ENCODE peak calls at places on chromosomes 11 and 22, in four cellular contexts. One of them, this sample, is unnamed.

GRCh38 chr11:128965485-128965884 is 22.8 kb upstream of the TP53AIP1 start:
- DNase-seq in fibroblast of lung: no peak
- DNase-seq in testis: no peak
- DNase-seq in IMR-90: no peak
- DNase-seq in this sample: no peak

GRCh38 chr11:103055174-103055890 is 36.6 kb downstream of the DCUN1D5 start:
- DNase-seq in testis: no peak
- DNase-seq in fibroblast of lung: peak; percentile 41
- DNase-seq in IMR-90: peak; percentile 65
- DNase-seq in this sample: no peak

GRCh38 chr22:39290248-39290720 is 29.1 kb downstream of the RPL3 start:
- DNase-seq in fibroblast of lung: no peak
- DNase-seq in IMR-90: no peak
- DNase-seq in testis: no peak
- DNase-seq in this sample: no peak

GRCh38 chr11:11513438-11513837 is 108.4 kb downstream of the GALNT18 start:
- DNase-seq in IMR-90: no peak
- DNase-seq in fibroblast of lung: no peak
- DNase-seq in testis: no peak
- DNase-seq in this sample: peak; percentile 21

GRCh38 chr11:92596596-92597317 is 372.1 kb downstream of the FAT3 start:
- DNase-seq in IMR-90: no peak
- DNase-seq in fibroblast of lung: peak; percentile 63
- DNase-seq in testis: no peak
- DNase-seq in this sample: no peak

GRCh38 chr11:114116800-114117199 is 57.3 kb downstream of the ZBTB16 start:
- DNase-seq in testis: no peak
- DNase-seq in fibroblast of lung: no peak
- DNase-seq in IMR-90: no peak
- DNase-seq in this sample: no peak

GRCh38 chr11:116086426-116086825 is 582.2 kb upstream of the CADM1 start:
- DNase-seq in testis: no peak
- DNase-seq in IMR-90: no peak
- DNase-seq in fibroblast of lung: no peak
- DNase-seq in this sample: no peak

GRCh38 chr11:5932671-5933070 is 9.4 kb upstream of the OR56A3 start:
- DNase-seq in fibroblast of lung: no peak
- DNase-seq in testis: no peak
- DNase-seq in IMR-90: no peak
- DNase-seq in this sample: no peak

GRCh38 chr22:43042101-43042780 is 27.3 kb upstream of the PACSIN2 start:
- DNase-seq in fibroblast of lung: peak; percentile 37
- DNase-seq in testis: no peak
- DNase-seq in IMR-90: peak; percentile 24
- DNase-seq in this sample: no peak

GRCh38 chr22:50727678-50728522 is 10.1 kb upstream of the ACR start:
- DNase-seq in IMR-90: no peak
- DNase-seq in fibroblast of lung: no peak
- DNase-seq in testis: no peak
- DNase-seq in this sample: no peak

GRCh38 chr11:62233730-62234129 is 8.3 kb upstream of the SCGB1D2 start:
- DNase-seq in IMR-90: no peak
- DNase-seq in testis: no peak
- DNase-seq in fibroblast of lung: no peak
- DNase-seq in this sample: no peak

GRCh38 chr22:50733521-50734342 is 4.3 kb upstream of the ACR start:
- DNase-seq in IMR-90: peak; percentile 59
- DNase-seq in fibroblast of lung: peak; percentile 23
- DNase-seq in testis: peak; percentile 14
- DNase-seq in this sample: no peak

GRCh38 chr11:64081663-64082442 is 46.1 kb downstream of the FLRT1 start:
- DNase-seq in fibroblast of lung: no peak
- DNase-seq in testis: no peak
- DNase-seq in IMR-90: no peak
- DNase-seq in this sample: no peak

GRCh38 chr11:93160156-93160555 is 37.6 kb downstream of the SLC36A4 start:
- DNase-seq in fibroblast of lung: no peak
- DNase-seq in IMR-90: no peak
- DNase-seq in testis: no peak
- DNase-seq in this sample: no peak

GRCh38 chr22:19872779-19873137 is 18.1 kb upstream of the GNB1L start:
- DNase-seq in IMR-90: no peak
- DNase-seq in fibroblast of lung: no peak
- DNase-seq in testis: no peak
- DNase-seq in this sample: peak; percentile 55

GRCh38 chr11:123187670-123188507 is 7.2 kb downstream of the CLMP start:
- DNase-seq in testis: no peak
- DNase-seq in IMR-90: peak; percentile 63
- DNase-seq in fibroblast of lung: peak; percentile 71
- DNase-seq in this sample: no peak

GRCh38 chr11:80855975-80856524 is 1415.2 kb upstream of the TENM4 start:
- DNase-seq in testis: no peak
- DNase-seq in IMR-90: no peak
- DNase-seq in fibroblast of lung: peak; percentile 76
- DNase-seq in this sample: no peak

GRCh38 chr11:67699521-67699920 is 25.1 kb upstream of the ALDH3B2 start:
- DNase-seq in testis: no peak
- DNase-seq in IMR-90: peak; percentile 32
- DNase-seq in fibroblast of lung: peak; percentile 43
- DNase-seq in this sample: no peak

GRCh38 chr11:63937713-63938480 is 905 bp upstream of the NAA40 start:
- DNase-seq in fibroblast of lung: no peak
- DNase-seq in testis: no peak
- DNase-seq in IMR-90: no peak
- DNase-seq in this sample: peak; percentile 59

GRCh38 chr22:42316988-42317387 is 46.5 kb upstream of the TCF20 start:
- DNase-seq in testis: no peak
- DNase-seq in fibroblast of lung: peak; percentile 71
- DNase-seq in IMR-90: no peak
- DNase-seq in this sample: peak; percentile 91

GRCh38 chr11:69123593-69124545 is 31.9 kb upstream of the SMIM38 start:
- DNase-seq in fibroblast of lung: no peak
- DNase-seq in testis: no peak
- DNase-seq in IMR-90: no peak
- DNase-seq in this sample: no peak

GRCh38 chr11:37788141-37788877 is 1190.3 kb upstream of the RAG2 start:
- DNase-seq in IMR-90: peak; percentile 91
- DNase-seq in testis: no peak
- DNase-seq in fibroblast of lung: peak; percentile 98
- DNase-seq in this sample: no peak

GRCh38 chr11:96130061-96130460 is 206.2 kb upstream of the MTMR2 start:
- DNase-seq in testis: no peak
- DNase-seq in fibroblast of lung: no peak
- DNase-seq in IMR-90: no peak
- DNase-seq in this sample: no peak

DNA sequence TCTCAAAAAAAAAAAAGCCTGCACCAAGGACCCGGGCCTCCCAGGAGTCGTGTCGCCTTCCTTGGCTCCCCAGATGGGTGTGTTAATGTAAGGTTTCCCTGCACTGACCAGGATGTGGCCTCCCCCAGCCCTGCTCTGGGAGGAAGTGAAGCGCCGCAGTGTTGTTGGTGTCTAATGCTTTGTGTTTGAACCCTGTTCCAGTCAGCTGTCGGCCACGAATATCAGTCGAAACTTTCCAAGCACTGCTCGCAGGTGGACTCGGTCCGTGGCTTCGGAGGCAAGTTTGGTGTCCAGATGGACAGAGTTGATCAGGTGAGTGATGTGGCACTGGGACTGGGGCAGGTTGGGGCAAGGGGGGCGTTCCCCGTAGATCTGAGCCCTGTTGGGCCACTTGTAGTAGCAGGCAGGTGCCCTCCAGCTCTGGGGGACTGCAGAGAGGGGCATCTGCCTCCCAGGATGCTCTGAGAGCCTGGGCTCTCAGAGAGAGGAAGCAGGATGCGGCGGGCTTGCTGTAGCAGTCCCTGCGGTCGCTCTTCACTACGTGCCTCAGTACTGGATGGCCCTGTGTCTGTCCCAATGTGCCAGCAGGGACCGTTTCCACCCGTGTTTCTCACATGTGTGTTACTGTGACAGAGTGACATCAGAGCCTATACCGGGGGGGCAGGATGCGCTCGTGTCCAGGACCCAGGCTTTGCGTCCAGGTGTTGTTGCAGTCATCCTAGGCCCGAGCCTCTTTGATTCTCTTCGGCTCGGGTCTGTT is 16.2 kb downstream of the CTTN start:
- DNase-seq in testis: no peak
- DNase-seq in fibroblast of lung: no peak
- DNase-seq in IMR-90: no peak
- DNase-seq in this sample: no peak
- H3K27ac ChIP-seq in testis: no peak overlapping the region
- H3K27ac ChIP-seq in fibroblast of lung: peak overlapping the region; percentile 39
- H3K27ac ChIP-seq in IMR-90: peak overlapping the region; percentile 13
- H3K27ac ChIP-seq in this sample: no peak overlapping the region

GRCh38 chr22:33758125-33758483 is 162.2 kb downstream of the LARGE1 start:
- DNase-seq in fibroblast of lung: no peak
- DNase-seq in IMR-90: no peak
- DNase-seq in testis: no peak
- DNase-seq in this sample: no peak

GRCh38 chr22:33758961-33759360 is 161.3 kb downstream of the LARGE1 start:
- DNase-seq in testis: no peak
- DNase-seq in IMR-90: no peak
- DNase-seq in fibroblast of lung: no peak
- DNase-seq in this sample: no peak

GRCh38 chr22:33757443-33758124 is 162.7 kb downstream of the LARGE1 start:
- DNase-seq in testis: no peak
- DNase-seq in fibroblast of lung: no peak
- DNase-seq in IMR-90: no peak
- DNase-seq in this sample: no peak

GRCh38 chr22:33757041-33757440 is 163.2 kb downstream of the LARGE1 start:
- DNase-seq in testis: no peak
- DNase-seq in IMR-90: no peak
- DNase-seq in fibroblast of lung: no peak
- DNase-seq in this sample: no peak

DNA sequence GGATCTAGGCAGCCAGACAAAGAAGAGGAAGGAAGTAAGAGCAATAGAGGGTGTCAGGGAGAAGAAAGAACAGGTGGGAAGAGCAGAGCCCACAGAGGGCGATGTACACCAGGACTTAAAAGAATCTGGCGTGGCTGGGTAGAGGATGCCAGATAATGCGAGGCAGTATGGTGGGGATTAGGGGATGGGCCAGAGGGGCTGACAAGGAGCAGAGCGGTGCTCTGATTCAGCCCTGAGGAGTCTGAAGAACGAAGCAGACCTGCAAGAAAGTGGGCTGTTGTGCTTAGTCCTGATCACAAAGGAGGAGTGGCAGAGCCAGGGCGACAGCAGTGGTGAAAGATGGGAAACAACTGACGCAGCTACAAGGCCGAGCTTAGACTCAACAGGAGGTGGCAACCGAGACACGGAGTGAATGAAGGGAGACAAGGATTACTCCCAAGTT is 163.7 kb downstream of the LARGE1 start:
- DNase-seq in fibroblast of lung: no peak
- DNase-seq in IMR-90: no peak
- DNase-seq in testis: no peak
- DNase-seq in this sample: no peak
- TF ChIP-seq CTCF in fibroblast of lung: no peak
- TF ChIP-seq CTCF in IMR-90: no peak
- TF ChIP-seq CTCF in testis: no peak
- TF ChIP-seq CTCF in this sample: no peak

DNA sequence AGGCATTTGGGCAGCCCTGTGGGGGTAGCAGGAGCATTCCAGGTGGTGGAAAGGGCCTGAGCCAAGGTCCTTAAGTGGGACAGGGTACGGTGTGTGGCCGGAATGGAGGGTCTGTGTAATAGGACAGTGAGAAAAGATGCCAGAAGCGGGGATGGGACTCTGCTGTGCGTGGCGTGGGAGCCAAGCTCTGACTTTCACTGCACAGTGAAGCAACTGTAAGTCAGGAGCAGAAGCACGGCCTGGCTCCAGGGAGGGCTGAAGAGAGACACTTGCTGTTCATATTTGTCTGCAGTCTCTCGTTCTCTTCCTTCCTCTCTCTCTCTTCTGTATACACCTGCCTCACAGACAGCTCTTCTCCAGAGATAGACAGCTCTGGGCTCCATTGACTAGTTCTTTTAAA is 1.9 kb downstream of the IL17RA start:
- DNase-seq in testis: no peak
- DNase-seq in fibroblast of lung: no peak
- DNase-seq in IMR-90: no peak
- DNase-seq in this sample: no peak
- H3K4me3 ChIP-seq in testis: no peak overlapping the region
- H3K4me3 ChIP-seq in fibroblast of lung: no peak overlapping the region
- H3K4me3 ChIP-seq in IMR-90: no peak overlapping the region
- H3K4me3 ChIP-seq in this sample: peak overlapping the region; percentile 91

GRCh38 chr11:34249439-34250073 is 108.3 kb downstream of the ABTB2 start:
- DNase-seq in fibroblast of lung: no peak
- DNase-seq in IMR-90: no peak
- DNase-seq in testis: peak; percentile 22
- DNase-seq in this sample: no peak

GRCh38 chr11:34251640-34251980 is 106.2 kb downstream of the ABTB2 start:
- DNase-seq in testis: no peak
- DNase-seq in IMR-90: peak; percentile 42
- DNase-seq in fibroblast of lung: peak; percentile 65
- DNase-seq in this sample: no peak

GRCh38 chr11:34252015-34252414 is 105.8 kb downstream of the ABTB2 start:
- DNase-seq in IMR-90: no peak
- DNase-seq in testis: no peak
- DNase-seq in fibroblast of lung: no peak
- DNase-seq in this sample: no peak

GRCh38 chr11:34252651-34253050 is 105.2 kb downstream of the ABTB2 start:
- DNase-seq in testis: no peak
- DNase-seq in fibroblast of lung: no peak
- DNase-seq in IMR-90: no peak
- DNase-seq in this sample: no peak

GRCh38 chr11:34250732-34251639 is 106.8 kb downstream of the ABTB2 start:
- DNase-seq in IMR-90: peak; percentile 7
- DNase-seq in fibroblast of lung: peak; percentile 52
- DNase-seq in testis: no peak
- DNase-seq in this sample: peak; percentile 40
- H3K27ac ChIP-seq in IMR-90: no peak overlapping the region
- H3K27ac ChIP-seq in fibroblast of lung: peak overlapping the region; percentile 11
- H3K27ac ChIP-seq in testis: no peak overlapping the region
- H3K27ac ChIP-seq in this sample: no peak overlapping the region